ENCODE peak calls at places on chromosomes 5 and 9, in five cellular contexts. Y is IMR-90, P is MM.1S, C is fibroblast of lung, W is neural progenitor cell. F is an unnamed sample.

GRCh38 chr5:73120222-73121108 is at the start of gene TMEM171:
- DNase-seq in Y (peak; percentile 37), P (no peak), C (peak; percentile 14), W (peak; percentile 87), F (no peak)

GRCh38 chr9:5326893-5327548 is 12.7 kb downstream of the RLN1 start:
- DNase-seq in Y (peak; percentile 2), P (no peak), C (peak; percentile 35), W (peak; percentile 87), F (no peak)

GRCh38 chr5:135039526-135040296 is 5.7 kb upstream of the PITX1 start:
- DNase-seq in Y (no peak), P (no peak), C (no peak), W (peak; percentile 67), F (no peak)

GRCh38 chr9:76257224-76257794 is 136.9 kb downstream of the RFK start:
- DNase-seq in Y (no peak), P (no peak), C (no peak), W (no peak), F (no peak)

GRCh38 chr5:4020386-4020785 is 424.8 kb downstream of the IRX1 start:
- DNase-seq in Y (no peak), P (no peak), C (no peak), W (no peak), F (no peak)

GRCh38 chr5:39566891-39567290 is 142.1 kb upstream of the DAB2 start:
- DNase-seq in Y (no peak), P (no peak), C (no peak), W (no peak), F (no peak)

GRCh38 chr5:143979044-143979690 is 167.2 kb downstream of the HMHB1 start:
- DNase-seq in Y (no peak), P (peak; percentile 20), C (no peak), W (peak; percentile 7), F (no peak)

GRCh38 chr5:134784946-134785620 is 26.5 kb downstream of the DDX46 start:
- DNase-seq in Y (peak; percentile 54), P (no peak), C (no peak), W (no peak), F (no peak)

GRCh38 chr5:10725636-10726035 is 35.4 kb downstream of the DAP start:
- DNase-seq in Y (no peak), P (no peak), C (no peak), W (no peak), F (no peak)

GRCh38 chr9:97577051-97577450 is 56.1 kb downstream of the TSTD2 start:
- DNase-seq in Y (no peak), P (no peak), C (no peak), W (no peak), F (no peak)

GRCh38 chr5:172437445-172438303 is 16.7 kb downstream of the SH3PXD2B start:
- DNase-seq in Y (peak; percentile 79), P (no peak), C (peak; percentile 89), W (no peak), F (no peak)

GRCh38 chr9:97307091-97307490 is 368 bp upstream of the CCDC180 start:
- DNase-seq in Y (peak; percentile 57), P (no peak), C (peak; percentile 67), W (peak; percentile 97), F (no peak)

GRCh38 chr5:109748545-109748944 is 58.8 kb downstream of the MAN2A1 start:
- DNase-seq in Y (peak; percentile 15), P (no peak), C (no peak), W (no peak), F (no peak)

GRCh38 chr5:36777105-36777757 is 99.3 kb upstream of the NIPBL start:
- DNase-seq in Y (peak; percentile 27), P (no peak), C (peak; percentile 38), W (peak; percentile 64), F (peak; percentile 5)

GRCh38 chr9:14315754-14316573 is 2.0 kb upstream of the NFIB start:
- DNase-seq in Y (no peak), P (no peak), C (peak; percentile 56), W (peak; percentile 49), F (no peak)

GRCh38 chr5:67095346-67095871 is 101.2 kb downstream of the CD180 start:
- DNase-seq in Y (peak; percentile 33), P (no peak), C (peak; percentile 87), W (peak; percentile 19), F (no peak)

GRCh38 chr5:135319928-135320606 is 79.0 kb downstream of the MACROH2A1 start:
- DNase-seq in Y (no peak), P (no peak), C (no peak), W (peak; percentile 53), F (no peak)

GRCh38 chr5:9301200-9301599 is 244.7 kb downstream of the SEMA5A start:
- DNase-seq in Y (no peak), P (no peak), C (peak; percentile 6), W (no peak), F (no peak)

GRCh38 chr5:170740586-170741205 is 42.8 kb upstream of the GABRP start:
- DNase-seq in Y (no peak), P (no peak), C (no peak), W (no peak), F (no peak)

GRCh38 chr5:140225396-140225795 is 50.4 kb downstream of the CYSTM1 start:
- DNase-seq in Y (no peak), P (no peak), C (no peak), W (no peak), F (no peak)

GRCh38 chr9:130421154-130421801 is 23.5 kb upstream of the ASS1 start:
- DNase-seq in Y (no peak), P (no peak), C (no peak), W (no peak), F (no peak)

GRCh38 chr9:130422546-130422945 is 22.2 kb upstream of the ASS1 start:
- DNase-seq in Y (no peak), P (no peak), C (no peak), W (no peak), F (no peak)

GRCh38 chr9:130423272-130423671 is 21.5 kb upstream of the ASS1 start:
- DNase-seq in Y (no peak), P (no peak), C (no peak), W (no peak), F (no peak)

GRCh38 chr9:130419521-130420035 is 25.2 kb upstream of the ASS1 start:
- DNase-seq in Y (no peak), P (no peak), C (no peak), W (no peak), F (no peak)

DNA sequence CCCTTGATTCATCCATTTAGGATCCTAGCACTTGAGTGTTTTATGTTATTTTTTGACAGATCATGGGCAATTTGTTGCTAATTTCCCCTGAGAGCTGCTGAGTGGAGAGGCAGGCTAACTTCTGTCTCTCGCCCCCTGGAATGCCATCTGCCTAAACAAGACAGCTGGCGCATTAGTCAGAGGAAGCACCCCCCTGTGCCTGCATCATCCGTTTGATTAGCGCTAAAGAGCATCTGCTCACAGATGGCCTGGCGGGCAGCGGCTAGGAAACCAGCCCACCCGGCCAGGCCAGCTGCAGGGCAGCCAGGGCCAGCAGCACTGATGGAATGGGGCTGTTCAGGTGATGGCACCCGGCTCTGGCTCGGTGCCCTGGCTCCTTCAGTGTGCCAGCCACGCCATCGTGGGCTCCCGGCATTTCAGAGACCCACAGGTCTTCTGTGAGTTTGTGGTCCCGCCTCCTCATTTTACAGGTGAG is 22.9 kb upstream of the ASS1 start:
- DNase-seq in Y (peak; percentile 91), P (no peak), C (peak; percentile 68), W (peak; percentile 80), F (no peak)
- H3K4me3 ChIP-seq in Y (no peak overlapping the region), P (no peak overlapping the region), C (no peak overlapping the region), W (no peak overlapping the region), F (no peak overlapping the region)

DNA sequence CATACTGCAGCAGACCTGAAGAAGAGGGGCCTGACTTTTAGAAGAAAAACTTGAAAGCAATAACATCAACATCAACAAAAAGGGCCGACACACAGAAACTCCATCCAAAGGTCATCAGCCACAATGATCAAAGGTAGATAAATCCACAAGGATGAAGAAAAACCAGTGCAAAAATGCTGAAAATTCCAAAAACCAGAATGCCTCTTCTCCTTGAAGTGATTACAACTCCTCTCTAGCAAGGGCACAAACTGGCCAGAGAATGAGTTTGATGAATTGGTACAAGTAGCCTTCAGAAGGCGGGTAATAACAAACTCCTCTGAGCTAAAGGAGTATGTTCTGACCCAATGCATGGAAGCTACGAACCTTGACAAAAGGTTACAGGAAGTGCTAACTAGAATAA is 186.2 kb upstream of the RAI14 start:
- DNase-seq in Y (no peak), P (no peak), C (no peak), W (no peak), F (no peak)
- H3K27ac ChIP-seq in Y (no peak overlapping the region), P (no peak overlapping the region), C (no peak overlapping the region), W (no peak overlapping the region), F (no peak overlapping the region)

DNA sequence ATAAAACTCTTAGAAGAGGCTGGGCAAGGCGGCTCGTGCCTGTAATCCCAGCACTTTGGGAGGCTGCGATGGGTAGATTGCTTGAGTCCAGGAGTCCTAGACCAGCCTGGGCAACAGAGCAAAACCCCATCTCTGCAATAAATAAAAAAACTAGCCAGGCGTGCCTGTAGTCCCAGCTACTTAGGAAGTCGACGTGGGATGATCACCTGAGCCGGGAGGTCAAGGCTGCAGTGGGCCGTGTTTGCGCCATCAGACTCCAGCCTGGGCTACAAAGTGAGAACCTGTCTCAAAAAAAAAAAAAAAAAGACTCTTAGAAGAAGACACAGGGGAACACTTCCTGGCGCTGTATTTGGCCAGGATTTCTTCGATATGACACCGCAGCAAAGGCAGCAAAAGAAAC is 23.7 kb upstream of the NRARP start:
- DNase-seq in Y (no peak), P (no peak), C (no peak), W (no peak), F (no peak)
- H3K4me2 ChIP-seq in Y (no peak overlapping the region), P (no peak overlapping the region), C (no peak overlapping the region), W (no peak overlapping the region), F (no peak overlapping the region)

GRCh38 chr5:59810041-59810440 is 83.5 kb downstream of the PDE4D start:
- DNase-seq in Y (peak; percentile 71), P (peak; percentile 70), C (peak; percentile 83), W (peak; percentile 72), F (peak; percentile 68)
- H3K4me3 ChIP-seq in Y (no peak overlapping the region), P (peak overlapping the region; percentile 23), C (no peak overlapping the region), W (peak overlapping the region; percentile 36), F (peak overlapping the region; percentile 29)

GRCh38 chr5:173451651-173452050 is 123.4 kb upstream of the STC2 start:
- DNase-seq in Y (peak; percentile 31), P (no peak), C (no peak), W (no peak), F (no peak)

GRCh38 chr5:173454381-173454763 is 126.2 kb upstream of the STC2 start:
- DNase-seq in Y (peak; percentile 95), P (no peak), C (peak; percentile 85), W (no peak), F (no peak)

GRCh38 chr5:173452506-173452905 is 124.3 kb upstream of the STC2 start:
- DNase-seq in Y (peak; percentile 23), P (no peak), C (no peak), W (no peak), F (no peak)

GRCh38 chr5:173452098-173452497 is 123.9 kb upstream of the STC2 start:
- DNase-seq in Y (peak; percentile 81), P (no peak), C (peak; percentile 62), W (no peak), F (no peak)

DNA sequence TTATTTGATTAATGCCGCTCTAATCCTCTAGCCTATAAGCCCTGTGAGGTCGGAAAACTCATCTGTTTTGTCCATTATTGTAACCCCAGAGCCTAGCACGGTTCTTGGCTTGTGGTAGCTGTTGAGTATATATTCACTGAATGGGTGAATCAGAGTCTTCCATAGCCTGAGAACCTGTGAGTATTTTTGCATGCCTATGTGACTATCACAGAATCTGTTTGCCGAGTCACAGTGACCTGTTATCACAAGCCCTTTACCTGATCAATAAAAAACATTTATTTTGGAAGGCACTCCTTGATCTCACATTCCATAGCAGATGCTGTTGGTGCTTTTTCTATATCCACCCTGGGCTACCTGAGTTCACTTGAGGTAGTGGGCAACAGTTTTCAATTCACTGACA is 125.0 kb upstream of the STC2 start:
- DNase-seq in Y (peak; percentile 61), P (no peak), C (no peak), W (no peak), F (no peak)
- H3K27ac ChIP-seq in Y (peak overlapping the region; percentile 76), P (no peak overlapping the region), C (peak overlapping the region; percentile 97), W (no peak overlapping the region), F (no peak overlapping the region)